ENCODE peak calls at places on chromosomes 12 and 14, in nine cellular contexts. One of them, this sample, is unnamed.

GRCh38 chr14:60646202-60646886 is 2.9 kb downstream of the SIX1 start:
- DNase-seq in iris pigment epithelial cell: no peak
- DNase-seq in activated CD4-positive, alpha-beta T cell treated with anti-CD3 and anti-CD28 coated beads, Interleukin-2, amount 50 U/mL, for 1 hour: no peak
- DNase-seq in NCI-H1417: no peak
- DNase-seq in dorsolateral prefrontal cortex: no peak
- DNase-seq in left ventricle myocardium inferior: no peak
- DNase-seq in T-helper 2 cell: no peak
- DNase-seq in left cardiac atrium: no peak
- DNase-seq in kidney epithelial cell: no peak
- DNase-seq in this sample: no peak

GRCh38 chr14:68285421-68286179 is 466.0 kb downstream of the RAD51B start:
- DNase-seq in iris pigment epithelial cell: no peak
- DNase-seq in activated CD4-positive, alpha-beta T cell treated with anti-CD3 and anti-CD28 coated beads, Interleukin-2, amount 50 U/mL, for 1 hour: peak
- DNase-seq in NCI-H1417: no peak
- DNase-seq in dorsolateral prefrontal cortex: no peak
- DNase-seq in left ventricle myocardium inferior: no peak
- DNase-seq in T-helper 2 cell: peak
- DNase-seq in left cardiac atrium: no peak
- DNase-seq in kidney epithelial cell: no peak
- DNase-seq in this sample: no peak

GRCh38 chr14:67389261-67389660 is 22.7 kb downstream of the PLEK2 start:
- DNase-seq in iris pigment epithelial cell: no peak
- DNase-seq in activated CD4-positive, alpha-beta T cell treated with anti-CD3 and anti-CD28 coated beads, Interleukin-2, amount 50 U/mL, for 1 hour: no peak
- DNase-seq in NCI-H1417: no peak
- DNase-seq in dorsolateral prefrontal cortex: no peak
- DNase-seq in left ventricle myocardium inferior: no peak
- DNase-seq in T-helper 2 cell: no peak
- DNase-seq in left cardiac atrium: no peak
- DNase-seq in kidney epithelial cell: no peak
- DNase-seq in this sample: no peak

GRCh38 chr14:100593751-100594624 is 6.8 kb upstream of the BEGAIN start:
- DNase-seq in iris pigment epithelial cell: no peak
- DNase-seq in activated CD4-positive, alpha-beta T cell treated with anti-CD3 and anti-CD28 coated beads, Interleukin-2, amount 50 U/mL, for 1 hour: no peak
- DNase-seq in NCI-H1417: no peak
- DNase-seq in dorsolateral prefrontal cortex: no peak
- DNase-seq in left ventricle myocardium inferior: peak
- DNase-seq in T-helper 2 cell: no peak
- DNase-seq in left cardiac atrium: peak
- DNase-seq in kidney epithelial cell: no peak
- DNase-seq in this sample: no peak

GRCh38 chr12:46124848-46125619 is 134.7 kb upstream of the SCAF11 start:
- DNase-seq in iris pigment epithelial cell: peak
- DNase-seq in activated CD4-positive, alpha-beta T cell treated with anti-CD3 and anti-CD28 coated beads, Interleukin-2, amount 50 U/mL, for 1 hour: peak
- DNase-seq in NCI-H1417: peak
- DNase-seq in dorsolateral prefrontal cortex: peak
- DNase-seq in left ventricle myocardium inferior: no peak
- DNase-seq in T-helper 2 cell: peak
- DNase-seq in left cardiac atrium: peak
- DNase-seq in kidney epithelial cell: peak
- DNase-seq in this sample: no peak

GRCh38 chr12:18482601-18483120 is 221.3 kb downstream of the PIK3C2G start:
- DNase-seq in iris pigment epithelial cell: no peak
- DNase-seq in activated CD4-positive, alpha-beta T cell treated with anti-CD3 and anti-CD28 coated beads, Interleukin-2, amount 50 U/mL, for 1 hour: no peak
- DNase-seq in NCI-H1417: no peak
- DNase-seq in dorsolateral prefrontal cortex: no peak
- DNase-seq in left ventricle myocardium inferior: no peak
- DNase-seq in T-helper 2 cell: no peak
- DNase-seq in left cardiac atrium: no peak
- DNase-seq in kidney epithelial cell: no peak
- DNase-seq in this sample: no peak

GRCh38 chr12:86261142-86261541 is 5.0 kb upstream of the MGAT4C start:
- DNase-seq in iris pigment epithelial cell: peak
- DNase-seq in activated CD4-positive, alpha-beta T cell treated with anti-CD3 and anti-CD28 coated beads, Interleukin-2, amount 50 U/mL, for 1 hour: no peak
- DNase-seq in NCI-H1417: no peak
- DNase-seq in dorsolateral prefrontal cortex: no peak
- DNase-seq in left ventricle myocardium inferior: no peak
- DNase-seq in T-helper 2 cell: no peak
- DNase-seq in left cardiac atrium: no peak
- DNase-seq in kidney epithelial cell: no peak
- DNase-seq in this sample: no peak

GRCh38 chr14:92686763-92687427 is 61.5 kb downstream of the LGMN start:
- DNase-seq in iris pigment epithelial cell: peak
- DNase-seq in activated CD4-positive, alpha-beta T cell treated with anti-CD3 and anti-CD28 coated beads, Interleukin-2, amount 50 U/mL, for 1 hour: peak
- DNase-seq in NCI-H1417: peak
- DNase-seq in dorsolateral prefrontal cortex: peak
- DNase-seq in left ventricle myocardium inferior: peak
- DNase-seq in T-helper 2 cell: peak
- DNase-seq in left cardiac atrium: peak
- DNase-seq in kidney epithelial cell: no peak
- DNase-seq in this sample: peak

GRCh38 chr12:55515696-55516095 is 23.5 kb downstream of the OR6C68 start:
- DNase-seq in iris pigment epithelial cell: no peak
- DNase-seq in activated CD4-positive, alpha-beta T cell treated with anti-CD3 and anti-CD28 coated beads, Interleukin-2, amount 50 U/mL, for 1 hour: no peak
- DNase-seq in NCI-H1417: no peak
- DNase-seq in dorsolateral prefrontal cortex: no peak
- DNase-seq in left ventricle myocardium inferior: no peak
- DNase-seq in T-helper 2 cell: no peak
- DNase-seq in left cardiac atrium: no peak
- DNase-seq in kidney epithelial cell: no peak
- DNase-seq in this sample: no peak

GRCh38 chr12:65470261-65470660 is 191.8 kb downstream of the MSRB3 start:
- DNase-seq in iris pigment epithelial cell: peak
- DNase-seq in activated CD4-positive, alpha-beta T cell treated with anti-CD3 and anti-CD28 coated beads, Interleukin-2, amount 50 U/mL, for 1 hour: no peak
- DNase-seq in NCI-H1417: no peak
- DNase-seq in dorsolateral prefrontal cortex: no peak
- DNase-seq in left ventricle myocardium inferior: no peak
- DNase-seq in T-helper 2 cell: no peak
- DNase-seq in left cardiac atrium: no peak
- DNase-seq in kidney epithelial cell: no peak
- DNase-seq in this sample: no peak

GRCh38 chr14:68771631-68772030 is 21.2 kb downstream of the ZFP36L1 start:
- DNase-seq in iris pigment epithelial cell: no peak
- DNase-seq in activated CD4-positive, alpha-beta T cell treated with anti-CD3 and anti-CD28 coated beads, Interleukin-2, amount 50 U/mL, for 1 hour: no peak
- DNase-seq in NCI-H1417: no peak
- DNase-seq in dorsolateral prefrontal cortex: no peak
- DNase-seq in left ventricle myocardium inferior: peak
- DNase-seq in T-helper 2 cell: no peak
- DNase-seq in left cardiac atrium: peak
- DNase-seq in kidney epithelial cell: no peak
- DNase-seq in this sample: no peak

GRCh38 chr14:68246074-68246980 is 426.7 kb downstream of the RAD51B start:
- DNase-seq in iris pigment epithelial cell: no peak
- DNase-seq in activated CD4-positive, alpha-beta T cell treated with anti-CD3 and anti-CD28 coated beads, Interleukin-2, amount 50 U/mL, for 1 hour: no peak
- DNase-seq in NCI-H1417: no peak
- DNase-seq in dorsolateral prefrontal cortex: no peak
- DNase-seq in left ventricle myocardium inferior: no peak
- DNase-seq in T-helper 2 cell: no peak
- DNase-seq in left cardiac atrium: no peak
- DNase-seq in kidney epithelial cell: no peak
- DNase-seq in this sample: no peak

GRCh38 chr12:96501139-96501741 is 11.9 kb downstream of the CFAP54 start:
- DNase-seq in iris pigment epithelial cell: peak
- DNase-seq in activated CD4-positive, alpha-beta T cell treated with anti-CD3 and anti-CD28 coated beads, Interleukin-2, amount 50 U/mL, for 1 hour: peak
- DNase-seq in NCI-H1417: peak
- DNase-seq in dorsolateral prefrontal cortex: no peak
- DNase-seq in left ventricle myocardium inferior: peak
- DNase-seq in T-helper 2 cell: no peak
- DNase-seq in left cardiac atrium: peak
- DNase-seq in kidney epithelial cell: peak
- DNase-seq in this sample: no peak

GRCh38 chr12:10052111-10052913 is 21.8 kb downstream of the CLEC9A start:
- DNase-seq in iris pigment epithelial cell: no peak
- DNase-seq in activated CD4-positive, alpha-beta T cell treated with anti-CD3 and anti-CD28 coated beads, Interleukin-2, amount 50 U/mL, for 1 hour: no peak
- DNase-seq in NCI-H1417: no peak
- DNase-seq in dorsolateral prefrontal cortex: no peak
- DNase-seq in left ventricle myocardium inferior: no peak
- DNase-seq in T-helper 2 cell: no peak
- DNase-seq in left cardiac atrium: no peak
- DNase-seq in kidney epithelial cell: no peak
- DNase-seq in this sample: no peak

GRCh38 chr14:24135584-24135833 is 485 bp upstream of the PSME1 start:
- DNase-seq in iris pigment epithelial cell: no peak
- DNase-seq in activated CD4-positive, alpha-beta T cell treated with anti-CD3 and anti-CD28 coated beads, Interleukin-2, amount 50 U/mL, for 1 hour: no peak
- DNase-seq in NCI-H1417: no peak
- DNase-seq in dorsolateral prefrontal cortex: no peak
- DNase-seq in left ventricle myocardium inferior: no peak
- DNase-seq in T-helper 2 cell: no peak
- DNase-seq in left cardiac atrium: no peak
- DNase-seq in kidney epithelial cell: no peak
- DNase-seq in this sample: no peak

GRCh38 chr12:13744566-13744965 is 236.8 kb downstream of the GRIN2B start:
- DNase-seq in iris pigment epithelial cell: no peak
- DNase-seq in activated CD4-positive, alpha-beta T cell treated with anti-CD3 and anti-CD28 coated beads, Interleukin-2, amount 50 U/mL, for 1 hour: no peak
- DNase-seq in NCI-H1417: no peak
- DNase-seq in dorsolateral prefrontal cortex: no peak
- DNase-seq in left ventricle myocardium inferior: no peak
- DNase-seq in T-helper 2 cell: no peak
- DNase-seq in left cardiac atrium: no peak
- DNase-seq in kidney epithelial cell: no peak
- DNase-seq in this sample: no peak

GRCh38 chr14:77707355-77707723 is 484 bp downstream of the ALKBH1 start:
- DNase-seq in iris pigment epithelial cell: peak
- DNase-seq in activated CD4-positive, alpha-beta T cell treated with anti-CD3 and anti-CD28 coated beads, Interleukin-2, amount 50 U/mL, for 1 hour: no peak
- DNase-seq in NCI-H1417: peak
- DNase-seq in dorsolateral prefrontal cortex: peak
- DNase-seq in left ventricle myocardium inferior: no peak
- DNase-seq in T-helper 2 cell: no peak
- DNase-seq in left cardiac atrium: no peak
- DNase-seq in kidney epithelial cell: no peak
- DNase-seq in this sample: no peak

GRCh38 chr12:3777206-3777809 is 24.4 kb upstream of the CRACR2A start:
- DNase-seq in iris pigment epithelial cell: peak
- DNase-seq in activated CD4-positive, alpha-beta T cell treated with anti-CD3 and anti-CD28 coated beads, Interleukin-2, amount 50 U/mL, for 1 hour: no peak
- DNase-seq in NCI-H1417: peak
- DNase-seq in dorsolateral prefrontal cortex: no peak
- DNase-seq in left ventricle myocardium inferior: no peak
- DNase-seq in T-helper 2 cell: no peak
- DNase-seq in left cardiac atrium: no peak
- DNase-seq in kidney epithelial cell: peak
- DNase-seq in this sample: no peak

GRCh38 chr14:34023824-34024767 is 73.2 kb upstream of the EGLN3 start:
- DNase-seq in iris pigment epithelial cell: no peak
- DNase-seq in activated CD4-positive, alpha-beta T cell treated with anti-CD3 and anti-CD28 coated beads, Interleukin-2, amount 50 U/mL, for 1 hour: no peak
- DNase-seq in NCI-H1417: peak
- DNase-seq in dorsolateral prefrontal cortex: no peak
- DNase-seq in left ventricle myocardium inferior: no peak
- DNase-seq in T-helper 2 cell: no peak
- DNase-seq in left cardiac atrium: no peak
- DNase-seq in kidney epithelial cell: no peak
- DNase-seq in this sample: no peak

GRCh38 chr12:117151195-117152031 is 38.9 kb downstream of the FBXO21 start:
- DNase-seq in iris pigment epithelial cell: peak
- DNase-seq in activated CD4-positive, alpha-beta T cell treated with anti-CD3 and anti-CD28 coated beads, Interleukin-2, amount 50 U/mL, for 1 hour: peak
- DNase-seq in NCI-H1417: no peak
- DNase-seq in dorsolateral prefrontal cortex: peak
- DNase-seq in left ventricle myocardium inferior: peak
- DNase-seq in T-helper 2 cell: no peak
- DNase-seq in left cardiac atrium: peak
- DNase-seq in kidney epithelial cell: no peak
- DNase-seq in this sample: peak

GRCh38 chr12:105102673-105103072 is 4.9 kb upstream of the WASHC4 start:
- DNase-seq in iris pigment epithelial cell: no peak
- DNase-seq in activated CD4-positive, alpha-beta T cell treated with anti-CD3 and anti-CD28 coated beads, Interleukin-2, amount 50 U/mL, for 1 hour: no peak
- DNase-seq in NCI-H1417: no peak
- DNase-seq in dorsolateral prefrontal cortex: no peak
- DNase-seq in left ventricle myocardium inferior: no peak
- DNase-seq in T-helper 2 cell: no peak
- DNase-seq in left cardiac atrium: no peak
- DNase-seq in kidney epithelial cell: no peak
- DNase-seq in this sample: no peak

GRCh38 chr12:56760460-56760859 is 2.7 kb upstream of the HSD17B6 start:
- DNase-seq in iris pigment epithelial cell: no peak
- DNase-seq in activated CD4-positive, alpha-beta T cell treated with anti-CD3 and anti-CD28 coated beads, Interleukin-2, amount 50 U/mL, for 1 hour: no peak
- DNase-seq in NCI-H1417: no peak
- DNase-seq in dorsolateral prefrontal cortex: no peak
- DNase-seq in left ventricle myocardium inferior: no peak
- DNase-seq in T-helper 2 cell: no peak
- DNase-seq in left cardiac atrium: no peak
- DNase-seq in kidney epithelial cell: no peak
- DNase-seq in this sample: no peak

GRCh38 chr12:110921262-110921661 is 883 bp upstream of the MYL2 start:
- DNase-seq in iris pigment epithelial cell: peak
- DNase-seq in activated CD4-positive, alpha-beta T cell treated with anti-CD3 and anti-CD28 coated beads, Interleukin-2, amount 50 U/mL, for 1 hour: no peak
- DNase-seq in NCI-H1417: no peak
- DNase-seq in dorsolateral prefrontal cortex: no peak
- DNase-seq in left ventricle myocardium inferior: no peak
- DNase-seq in T-helper 2 cell: no peak
- DNase-seq in left cardiac atrium: no peak
- DNase-seq in kidney epithelial cell: no peak
- DNase-seq in this sample: no peak

GRCh38 chr12:13428538-13429265 is 232.2 kb downstream of the EMP1 start:
- DNase-seq in iris pigment epithelial cell: no peak
- DNase-seq in activated CD4-positive, alpha-beta T cell treated with anti-CD3 and anti-CD28 coated beads, Interleukin-2, amount 50 U/mL, for 1 hour: no peak
- DNase-seq in NCI-H1417: no peak
- DNase-seq in dorsolateral prefrontal cortex: peak
- DNase-seq in left ventricle myocardium inferior: no peak
- DNase-seq in T-helper 2 cell: no peak
- DNase-seq in left cardiac atrium: no peak
- DNase-seq in kidney epithelial cell: no peak
- DNase-seq in this sample: no peak

GRCh38 chr12:68675098-68675842 is 11.5 kb upstream of the NUP107 start:
- DNase-seq in iris pigment epithelial cell: no peak
- DNase-seq in activated CD4-positive, alpha-beta T cell treated with anti-CD3 and anti-CD28 coated beads, Interleukin-2, amount 50 U/mL, for 1 hour: peak
- DNase-seq in NCI-H1417: no peak
- DNase-seq in dorsolateral prefrontal cortex: no peak
- DNase-seq in left ventricle myocardium inferior: no peak
- DNase-seq in T-helper 2 cell: peak
- DNase-seq in left cardiac atrium: peak
- DNase-seq in kidney epithelial cell: no peak
- DNase-seq in this sample: no peak

GRCh38 chr12:57836442-57837375 is 9.8 kb downstream of the CTDSP2 start:
- DNase-seq in iris pigment epithelial cell: peak
- DNase-seq in activated CD4-positive, alpha-beta T cell treated with anti-CD3 and anti-CD28 coated beads, Interleukin-2, amount 50 U/mL, for 1 hour: no peak
- DNase-seq in NCI-H1417: peak
- DNase-seq in dorsolateral prefrontal cortex: no peak
- DNase-seq in left ventricle myocardium inferior: peak
- DNase-seq in T-helper 2 cell: no peak
- DNase-seq in left cardiac atrium: peak
- DNase-seq in kidney epithelial cell: no peak
- DNase-seq in this sample: peak

GRCh38 chr14:101367421-101368261 is 193.7 kb upstream of the DIO3 start:
- DNase-seq in iris pigment epithelial cell: no peak
- DNase-seq in activated CD4-positive, alpha-beta T cell treated with anti-CD3 and anti-CD28 coated beads, Interleukin-2, amount 50 U/mL, for 1 hour: no peak
- DNase-seq in NCI-H1417: no peak
- DNase-seq in dorsolateral prefrontal cortex: no peak
- DNase-seq in left ventricle myocardium inferior: no peak
- DNase-seq in T-helper 2 cell: no peak
- DNase-seq in left cardiac atrium: no peak
- DNase-seq in kidney epithelial cell: no peak
- DNase-seq in this sample: no peak